ENCODE peak calls at places on chromosomes 1 and 21, in four cellular contexts. G is cardiac fibroblast, H is prostate gland, O is foreskin fibroblast. A is an unnamed sample.

GRCh38 chr1:15558516-15558915 is 26.3 kb downstream of the AGMAT start:
- DNase-seq in G (no peak), H (no peak), O (no peak), A (no peak)

GRCh38 chr21:36310016-36310415 is 10.0 kb upstream of the MORC3 start:
- DNase-seq in G (no peak), H (no peak), O (no peak), A (no peak)

GRCh38 chr1:145859491-145860159 is 744 bp upstream of the PIAS3 start:
- DNase-seq in G (peak), H (peak), O (peak), A (peak)

GRCh38 chr1:46681333-46682034 is 9.8 kb downstream of the TEX38 start:
- DNase-seq in G (no peak), H (no peak), O (no peak), A (no peak)

GRCh38 chr21:18244721-18245486 is at the start of gene CHODL:
- DNase-seq in G (no peak), H (no peak), O (no peak), A (no peak)

GRCh38 chr1:150322310-150322709 is 977 bp downstream of the PRPF3 start:
- DNase-seq in G (peak), H (no peak), O (no peak), A (no peak)

GRCh38 chr1:218674280-218674773 is 329.2 kb downstream of the TGFB2 start:
- DNase-seq in G (peak), H (no peak), O (peak), A (peak)

GRCh38 chr1:24929091-24929875 is 793 bp downstream of the RUNX3 start:
- DNase-seq in G (no peak), H (no peak), O (peak), A (no peak)

GRCh38 chr21:40929833-40930232 is 82.9 kb upstream of the DSCAM start:
- DNase-seq in G (no peak), H (no peak), O (no peak), A (no peak)

GRCh38 chr21:42247716-42248115 is 28.8 kb downstream of the ABCG1 start:
- DNase-seq in G (no peak), H (no peak), O (no peak), A (no peak)

GRCh38 chr1:75097686-75098085 is 36.5 kb upstream of the LHX8 start:
- DNase-seq in G (no peak), H (no peak), O (peak), A (no peak)

GRCh38 chr1:38476111-38476783 is 383.3 kb downstream of the RRAGC start:
- DNase-seq in G (no peak), H (no peak), O (no peak), A (no peak)

GRCh38 chr1:85406887-85407593 is 57.9 kb downstream of the DDAH1 start:
- DNase-seq in G (peak), H (peak), O (peak), A (peak)

GRCh38 chr1:34235594-34235993 is 58.9 kb downstream of the C1orf94 start:
- DNase-seq in G (no peak), H (no peak), O (no peak), A (no peak)

GRCh38 chr1:21139601-21140000 is 37.1 kb downstream of the EIF4G3 start:
- DNase-seq in G (peak), H (no peak), O (no peak), A (no peak)

GRCh38 chr21:44918581-44919033 is 2.1 kb downstream of the ITGB2 start:
- DNase-seq in G (no peak), H (no peak), O (no peak), A (no peak)

GRCh38 chr1:230163205-230163604 is 96.2 kb downstream of the GALNT2 start:
- DNase-seq in G (peak), H (no peak), O (peak), A (peak)

GRCh38 chr1:241985787-241986186 is 13.1 kb downstream of the MAP1LC3C start:
- DNase-seq in G (peak), H (no peak), O (peak), A (peak)

GRCh38 chr1:232704694-232705680 is 75.1 kb upstream of the SIPA1L2 start:
- DNase-seq in G (peak), H (peak), O (peak), A (peak)

GRCh38 chr1:15994590-15995351 is 9.3 kb upstream of the SRARP start:
- DNase-seq in G (peak), H (peak), O (peak), A (peak)

GRCh38 chr1:70066711-70067110 is 138.7 kb downstream of the LRRC40 start:
- DNase-seq in G (no peak), H (no peak), O (no peak), A (no peak)

GRCh38 chr1:215076312-215076711 is 6.2 kb upstream of the KCNK2 start:
- DNase-seq in G (peak), H (no peak), O (peak), A (peak)
- TF ChIP-seq CTCF in G (peak), H (no peak), O (peak), A (peak)

DNA sequence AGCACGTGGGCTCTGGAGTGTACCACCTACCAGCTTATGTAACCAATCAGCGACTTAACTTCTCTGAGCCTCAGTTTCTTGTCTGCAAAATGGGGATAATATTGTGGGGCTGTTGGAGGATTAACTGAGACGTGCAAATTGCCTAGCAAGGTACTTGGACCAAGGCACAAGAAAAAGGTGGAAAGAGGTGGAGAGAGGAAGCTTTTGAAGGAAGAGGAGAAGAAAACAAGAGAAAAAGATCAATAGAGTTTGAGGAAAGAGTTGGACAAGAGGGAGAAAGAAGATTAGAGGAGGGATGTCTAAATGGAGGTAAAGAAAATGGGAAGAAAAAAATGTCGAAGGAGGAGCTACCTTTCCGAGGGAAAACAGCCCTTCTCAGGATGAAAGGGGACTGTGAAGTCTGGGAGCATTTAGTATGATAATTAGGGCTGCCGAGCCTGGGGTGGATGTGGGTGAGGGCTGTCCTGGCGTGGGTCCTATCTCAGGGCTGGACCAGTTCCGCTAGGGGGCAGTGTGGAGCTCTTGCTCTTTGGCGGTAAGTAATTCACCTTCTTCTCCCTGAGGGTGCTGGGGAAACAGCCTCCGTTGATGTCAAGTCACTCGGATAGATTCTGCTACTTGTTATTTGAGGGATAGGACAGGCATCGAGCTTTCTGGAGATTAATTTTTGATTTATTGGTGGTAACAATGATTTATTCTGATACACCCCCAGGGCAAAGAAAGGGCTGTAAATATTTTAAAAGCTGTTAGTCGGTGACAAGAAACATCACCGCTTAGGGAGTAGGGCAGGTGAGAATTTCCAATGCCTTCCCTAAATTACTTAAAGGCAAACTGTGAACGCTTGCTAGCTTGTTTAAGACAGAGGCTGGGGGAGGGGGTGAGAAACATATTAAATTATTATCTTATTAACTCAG is 79.0 kb upstream of the NFASC start:
- DNase-seq in G (peak), H (peak), O (peak), A (peak)
- TF ChIP-seq CTCF in G (peak), H (peak), O (peak), A (peak)

DNA sequence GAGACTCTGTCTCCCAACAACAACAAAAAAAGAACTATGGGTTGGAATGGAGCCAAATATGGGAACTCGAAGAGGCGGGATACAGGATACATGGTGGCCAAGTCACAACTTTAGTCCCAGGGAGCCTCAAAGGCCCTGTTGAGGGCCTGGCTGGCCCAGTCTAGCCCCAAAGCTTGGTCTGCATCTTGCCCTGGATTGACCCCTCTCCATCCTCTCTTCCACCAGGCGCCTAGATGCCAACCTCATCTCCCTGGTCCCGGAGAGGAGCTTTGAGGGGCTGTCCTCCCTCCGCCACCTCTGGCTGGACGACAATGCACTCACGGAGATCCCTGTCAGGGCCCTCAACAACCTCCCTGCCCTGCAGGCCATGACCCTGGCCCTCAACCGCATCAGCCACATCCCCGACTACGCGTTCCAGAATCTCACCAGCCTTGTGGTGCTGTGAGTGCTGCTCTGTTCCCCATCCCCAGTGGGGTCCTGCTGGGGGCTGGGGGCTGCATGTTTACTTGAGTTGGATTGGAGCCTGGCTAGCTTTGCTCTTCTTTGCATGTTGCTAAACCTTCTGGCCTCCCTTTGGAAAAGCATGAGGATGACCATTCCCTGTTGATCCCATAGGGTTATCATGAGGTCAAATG is 65.5 kb downstream of the UBE2T start:
- DNase-seq in G (no peak), H (no peak), O (no peak), A (no peak)
- TF ChIP-seq CTCF in G (no peak), H (no peak), O (no peak), A (no peak)

GRCh38 chr1:97820470-97821188 is 100.2 kb downstream of the DPYD start:
- DNase-seq in G (peak), H (peak), O (peak), A (peak)
- TF ChIP-seq CTCF in G (peak), H (no peak), O (peak), A (peak)

GRCh38 chr1:55844322-55844721 is 629.2 kb upstream of the USP24 start:
- DNase-seq in G (no peak), H (no peak), O (no peak), A (no peak)

GRCh38 chr1:55848906-55849305 is 633.7 kb upstream of the USP24 start:
- DNase-seq in G (peak), H (no peak), O (peak), A (peak)
- TF ChIP-seq CTCF in G (peak), H (no peak), O (peak), A (peak)

GRCh38 chr1:36165145-36165544 is 9.2 kb downstream of the MAP7D1 start:
- DNase-seq in G (no peak), H (no peak), O (no peak), A (no peak)
- TF ChIP-seq CTCF in G (no peak), H (no peak), O (no peak), A (no peak)

A was measured in HFFc6.